ENCODE peak calls at places on chromosome 21, in four cellular contexts. F is K562, J is GM12878, D is HepG2. B is an unnamed sample.

GRCh38 chr21:34962586-34963222 is 86.4 kb downstream of the RUNX1 start:
- DNase-seq in F (no peak), J (no peak), D (no peak), B (no peak)

GRCh38 chr21:14115646-14116045 is 95.1 kb downstream of the LIPI start:
- DNase-seq in D (no peak), J (no peak), F (no peak), B (no peak)

GRCh38 chr21:31744162-31744800 is 12.4 kb upstream of the SCAF4 start:
- DNase-seq in D (no peak), F (no peak), J (no peak), B (no peak)

GRCh38 chr21:18524097-18524496 is 120.5 kb upstream of the TMPRSS15 start:
- DNase-seq in J (no peak), D (no peak), F (no peak), B (no peak)

GRCh38 chr21:26441081-26441610 is 131.9 kb downstream of the CYYR1 start:
- DNase-seq in F (no peak), J (no peak), D (no peak), B (no peak)

GRCh38 chr21:41928621-41929220 is 25.1 kb downstream of the C2CD2 start:
- DNase-seq in J (peak; percentile 85), F (no peak), D (no peak), B (no peak)

GRCh38 chr21:33028759-33029511 is 3.2 kb downstream of the OLIG2 start:
- DNase-seq in J (no peak), D (no peak), F (no peak), B (no peak)

GRCh38 chr21:46435786-46436227 is 22.9 kb upstream of the DIP2A start:
- DNase-seq in F (no peak), J (no peak), D (no peak), B (no peak)

GRCh38 chr21:46325073-46325912 is 1.3 kb downstream of the PCNT start:
- DNase-seq in F (peak; percentile 59), D (peak; percentile 35), J (no peak), B (peak; percentile 70)

GRCh38 chr21:30613836-30614235 is at the start of gene KRTAP6-1:
- DNase-seq in F (no peak), D (no peak), J (no peak), B (no peak)

GRCh38 chr21:32167513-32167912 is 111.3 kb downstream of the MIS18A start:
- DNase-seq in D (no peak), J (no peak), F (no peak), B (no peak)

GRCh38 chr21:22319435-22319834 is 1321.2 kb downstream of the NCAM2 start:
- DNase-seq in F (no peak), J (no peak), D (no peak), B (no peak)

GRCh38 chr21:29462475-29462874 is 163.8 kb downstream of the BACH1 start:
- DNase-seq in J (peak; percentile 8), D (no peak), F (no peak), B (no peak)

GRCh38 chr21:27154451-27155129 is 187.7 kb upstream of the ADAMTS5 start:
- DNase-seq in D (no peak), J (no peak), F (no peak), B (no peak)

GRCh38 chr21:15967661-15968060 is 237.9 kb downstream of the USP25 start:
- DNase-seq in J (no peak), F (no peak), D (no peak), B (no peak)

GRCh38 chr21:36207577-36208320 is 51.1 kb downstream of the DOP1B start:
- DNase-seq in J (no peak), D (no peak), F (no peak), B (no peak)

GRCh38 chr21:45930231-45930760 is 51.3 kb upstream of the COL6A1 start:
- DNase-seq in J (no peak), F (no peak), D (no peak), B (no peak)

GRCh38 chr21:14762734-14763694 is 216.9 kb upstream of the SAMSN1 start:
- DNase-seq in D (no peak), F (peak; percentile 54), J (peak; percentile 82), B (no peak)

GRCh38 chr21:14737922-14738321 is 191.8 kb upstream of the SAMSN1 start:
- DNase-seq in F (peak; percentile 49), D (peak; percentile 70), J (no peak), B (no peak)

GRCh38 chr21:14533555-14534400 is 12.3 kb downstream of the SAMSN1 start:
- DNase-seq in D (no peak), F (no peak), J (peak; percentile 56), B (no peak)

GRCh38 chr21:35275776-35276175 is 226.7 kb upstream of the RUNX1 start:
- DNase-seq in F (no peak), D (no peak), J (no peak), B (no peak)

GRCh38 chr21:31335957-31336738 is 7.9 kb downstream of the TIAM1 start:
- DNase-seq in J (no peak), F (no peak), D (no peak), B (no peak)

GRCh38 chr21:30395731-30396130 is at the start of gene KRTAP13-1:
- DNase-seq in J (no peak), D (no peak), F (no peak), B (no peak)

GRCh38 chr21:16193758-16194606 is 464.2 kb downstream of the USP25 start:
- DNase-seq in J (no peak), D (no peak), F (no peak), B (peak; percentile 27)

GRCh38 chr21:17463441-17463840 is 49.4 kb upstream of the CXADR start:
- DNase-seq in D (peak; percentile 40), F (no peak), J (no peak), B (no peak)

GRCh38 chr21:25635310-25635709 is 3.7 kb upstream of the JAM2 start:
- DNase-seq in J (no peak), D (no peak), F (no peak), B (no peak)

GRCh38 chr21:24110846-24111245 is 1496.4 kb downstream of the MRPL39 start:
- DNase-seq in F (no peak), J (no peak), D (no peak), B (no peak)

GRCh38 chr21:28393279-28393678 is 599.4 kb downstream of the LTN1 start:
- DNase-seq in D (no peak), J (no peak), F (no peak), B (no peak)

GRCh38 chr21:31351438-31351837 is 7.4 kb upstream of the TIAM1 start:
- DNase-seq in F (no peak), J (no peak), D (no peak), B (no peak)

GRCh38 chr21:28936036-28936435 is 56.6 kb downstream of the LTN1 start:
- DNase-seq in F (no peak), D (no peak), J (no peak), B (no peak)

GRCh38 chr21:35427320-35428040 is 378.4 kb upstream of the RUNX1 start:
- DNase-seq in F (no peak), J (no peak), D (no peak), B (no peak)

GRCh38 chr21:46023126-46023985 is 41.8 kb downstream of the COL6A1 start:
- DNase-seq in J (no peak), D (no peak), F (peak; percentile 2), B (no peak)

GRCh38 chr21:41754481-41754891 is 12.4 kb downstream of the RIPK4 start:
- DNase-seq in J (no peak), D (no peak), F (no peak), B (no peak)

GRCh38 chr21:28771790-28772501 is 220.7 kb downstream of the LTN1 start:
- DNase-seq in F (no peak), J (no peak), D (no peak), B (no peak)

GRCh38 chr21:14071902-14072734 is 138.6 kb downstream of the LIPI start:
- DNase-seq in F (no peak), J (no peak), D (no peak), B (no peak)

GRCh38 chr21:25578070-25578961 is 29.0 kb downstream of the MRPL39 start:
- DNase-seq in D (peak; percentile 6), F (no peak), J (peak; percentile 63), B (no peak)

GRCh38 chr21:31609081-31609480 is 50.4 kb upstream of the SOD1 start:
- DNase-seq in F (no peak), J (no peak), D (no peak), B (peak; percentile 21)

GRCh38 chr21:46517361-46517760 is 58.7 kb downstream of the DIP2A start:
- DNase-seq in F (no peak), D (no peak), J (no peak), B (no peak)

GRCh38 chr21:42973991-42974831 is at the start of gene PKNOX1:
- DNase-seq in J (peak; percentile 87), D (peak; percentile 94), F (peak; percentile 98), B (peak; percentile 98)

GRCh38 chr21:42974832-42975820 is 764 bp downstream of the PKNOX1 start:
- DNase-seq in J (no peak), F (peak; percentile 93), D (peak; percentile 42), B (no peak)

GRCh38 chr21:42971897-42972275 is 2.5 kb upstream of the PKNOX1 start:
- DNase-seq in F (peak; percentile 64), J (no peak), D (peak; percentile 51), B (no peak)

GRCh38 chr21:42973309-42973990 is 912 bp upstream of the PKNOX1 start:
- DNase-seq in J (no peak), D (no peak), F (peak; percentile 48), B (no peak)

DNA sequence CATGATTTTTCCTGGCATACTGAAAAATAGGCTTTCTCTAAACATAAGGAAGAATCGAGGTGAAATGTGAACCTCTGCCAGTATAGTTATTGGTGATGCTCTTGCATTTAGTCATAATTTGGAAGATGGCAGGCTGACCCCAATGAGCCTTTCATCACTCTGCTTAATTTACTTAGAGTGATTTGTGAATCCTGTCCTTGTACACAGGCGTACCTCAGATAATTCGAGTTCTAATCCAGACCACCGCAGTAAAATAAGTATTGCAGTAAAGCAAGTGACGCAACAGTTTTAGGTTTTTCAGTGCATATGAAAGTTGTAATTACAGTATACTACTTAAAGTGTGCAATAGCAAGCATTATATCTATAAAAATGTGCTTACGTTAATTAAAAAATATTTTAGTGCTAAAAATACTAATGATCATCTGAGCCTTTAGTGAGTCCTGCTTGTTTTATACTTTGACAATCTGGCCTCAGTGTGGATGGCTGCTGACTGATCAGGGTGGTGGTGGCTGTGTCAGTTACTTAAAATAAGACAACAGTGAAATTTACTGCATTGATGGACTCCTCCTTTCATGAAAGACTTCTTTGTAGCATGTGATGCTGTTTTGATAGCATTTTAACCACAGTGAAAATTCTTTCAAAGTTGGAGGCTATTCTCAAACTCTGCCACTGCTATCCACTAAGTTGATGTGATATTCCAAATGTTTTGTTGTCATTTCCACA is 1.7 kb downstream of the PKNOX1 start:
- DNase-seq in J (no peak), D (no peak), F (no peak), B (no peak)
- TF ChIP-seq RFX5 in J (no peak), D (no peak), F (no peak), B (no peak)

GRCh38 chr21:43369124-43369523 is 57.8 kb downstream of the SIK1 start:
- DNase-seq in D (peak; percentile 31), J (no peak), F (no peak), B (no peak)
- TF ChIP-seq GABPA in D (no peak), J (no peak), F (no peak), B (no peak)

DNA sequence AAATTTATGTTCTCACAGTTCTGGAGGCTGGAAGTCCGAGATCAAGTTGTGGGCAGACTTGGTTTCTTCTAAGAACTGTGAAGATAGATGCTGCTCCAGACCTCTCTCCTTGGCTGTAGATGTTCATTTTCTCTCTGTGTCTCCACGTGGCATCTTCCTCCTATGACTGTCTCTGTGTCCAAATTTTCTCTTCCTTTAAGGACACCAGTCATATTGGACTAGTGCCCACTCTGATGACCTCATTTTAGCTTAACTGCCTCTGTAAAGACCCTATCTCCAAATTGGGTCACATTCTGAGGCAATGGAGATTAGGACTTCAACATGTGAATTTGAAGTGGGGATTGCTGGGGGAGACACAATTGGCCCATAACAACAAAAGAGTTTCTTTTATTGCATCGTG is 125.3 kb upstream of the ETS2 start:
- DNase-seq in F (no peak), J (no peak), D (no peak), B (no peak)
- TF ChIP-seq RFX5 in F (no peak), J (no peak), D (no peak), B (no peak)

GRCh38 chr21:39397651-39398385 is 47.8 kb downstream of the LCA5L start:
- DNase-seq in F (no peak), J (no peak), D (no peak), B (no peak)
- TF ChIP-seq GABPA in F (no peak), J (no peak), D (no peak), B (no peak)

B was measured in H1.